ENCODE peak calls at places on chromosome 22, in nine cellular contexts. T is stomach, P is transverse colon, G is sigmoid colon, X is GM12878, K is A549, R is SK-N-SH, A is K562, N is H1. E is an unnamed sample.
A peak's percentile ranks its signal among the peaks of the same experiment; 100 is the strongest.

GRCh38 chr22:49724030-49724892 is 103.4 kb downstream of the BRD1 start:
- DNase-seq in G (no peak), N (peak; percentile 70), T (no peak), P (no peak), X (no peak), K (no peak), A (no peak), R (peak; percentile 21), E (no peak)

GRCh38 chr22:28064941-28065340 is 145.9 kb upstream of the PITPNB start:
- DNase-seq in N (no peak), K (no peak), A (no peak), P (no peak), X (no peak), T (no peak), G (no peak), R (no peak), E (no peak)

GRCh38 chr22:27952091-27952490 is 33.0 kb upstream of the PITPNB start:
- DNase-seq in K (no peak), P (no peak), T (no peak), A (no peak), N (no peak), G (no peak), R (no peak), X (no peak), E (peak; percentile 14)

GRCh38 chr22:24186352-24186740 is 5.1 kb downstream of the SUSD2 start:
- DNase-seq in N (no peak), X (no peak), K (no peak), R (peak; percentile 24), A (no peak), T (no peak), G (peak; percentile 55), P (no peak), E (no peak)

GRCh38 chr22:19003518-19003917 is 67.4 kb upstream of the PRODH start:
- DNase-seq in K (no peak), X (no peak), T (no peak), P (no peak), A (no peak), G (no peak), R (no peak), N (no peak), E (no peak)

GRCh38 chr22:35781898-35782297 is 64.2 kb downstream of the APOL5 start:
- DNase-seq in X (no peak), A (no peak), G (no peak), T (no peak), R (no peak), N (no peak), P (no peak), K (no peak), E (no peak)

GRCh38 chr22:33542153-33542552 is 378.1 kb downstream of the LARGE1 start:
- DNase-seq in T (no peak), N (no peak), X (no peak), R (no peak), P (no peak), G (no peak), K (no peak), A (no peak), E (no peak)

GRCh38 chr22:26983311-26983710 is 325.9 kb downstream of the MIAT start:
- DNase-seq in K (no peak), T (no peak), A (no peak), R (no peak), X (no peak), N (no peak), G (no peak), P (no peak), E (no peak)

DNA sequence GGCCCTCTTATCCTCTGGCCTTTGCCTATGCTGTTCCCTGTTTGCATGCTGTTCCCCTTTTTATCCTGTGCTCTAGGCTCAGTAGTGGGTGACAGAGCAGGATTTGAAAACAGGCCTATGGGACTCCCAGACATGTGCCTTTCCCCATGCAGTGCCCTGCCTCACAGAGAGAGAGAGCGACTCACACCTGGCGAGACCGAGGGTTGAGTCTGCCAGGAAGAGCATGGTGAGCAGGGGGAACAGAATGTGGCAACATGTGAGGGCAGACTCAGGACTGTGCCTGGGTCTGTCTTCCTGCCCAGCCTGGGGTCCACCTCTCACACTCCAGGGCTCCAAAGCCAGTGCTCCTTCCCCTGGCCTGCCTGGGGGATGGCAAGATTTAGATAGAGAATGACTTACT is 75.0 kb downstream of the NFAM1 start:
- DNase-seq in G (no peak), K (no peak), X (no peak), N (no peak), A (no peak), R (no peak), P (no peak), T (no peak), E (no peak)
- H3K27ac ChIP-seq in G (no peak overlapping the region), K (no peak overlapping the region), X (no peak overlapping the region), N (no peak overlapping the region), A (no peak overlapping the region), R (no peak overlapping the region), P (no peak overlapping the region), T (no peak overlapping the region), E (no peak overlapping the region)

DNA sequence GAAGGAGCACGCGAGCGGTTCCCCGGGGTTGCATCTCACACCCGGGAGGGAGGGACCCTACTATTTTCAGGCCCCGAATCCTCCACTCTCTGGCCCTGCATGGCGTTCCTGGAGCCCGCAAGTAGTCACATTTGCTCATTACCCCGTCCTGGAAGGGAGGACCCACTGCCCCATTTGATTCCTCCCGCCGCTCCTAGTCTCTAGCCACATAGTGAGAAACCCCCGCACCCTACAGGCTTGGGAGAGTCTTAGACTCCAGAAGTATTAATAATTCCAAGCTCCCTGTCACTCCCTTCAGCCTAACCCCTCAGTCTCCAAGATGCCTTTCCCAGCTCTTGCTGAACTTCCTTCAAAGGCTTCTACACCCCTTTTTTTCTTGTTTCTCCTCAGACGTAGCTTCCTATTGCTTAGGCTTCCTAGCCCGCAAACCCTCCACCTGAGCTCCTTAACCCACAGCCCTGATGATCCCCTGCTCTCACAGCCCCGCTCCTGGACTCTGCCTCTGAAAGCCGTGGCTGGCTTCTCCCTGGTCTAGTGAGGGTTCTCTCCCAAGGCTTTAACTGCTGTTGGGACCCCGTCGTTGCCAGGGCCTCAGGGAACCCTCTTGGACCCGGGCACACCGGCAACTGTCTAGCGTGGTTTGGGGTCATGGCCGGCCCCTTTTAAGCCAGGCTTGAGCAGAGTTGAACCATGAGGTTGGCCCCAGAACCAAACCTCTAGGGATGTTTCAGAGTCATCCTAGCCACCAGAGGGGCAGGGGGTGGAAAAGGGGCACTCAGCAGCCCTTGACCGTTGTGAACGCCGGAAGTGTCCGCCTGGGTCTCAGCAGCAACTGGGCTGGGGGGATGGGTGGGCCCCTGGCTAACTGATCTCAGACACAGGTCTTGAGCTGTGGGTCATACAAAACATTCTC is 862 bp downstream of the GGA1 start:
- DNase-seq in A (peak; percentile 67), N (no peak), T (no peak), R (peak; percentile 71), K (no peak), X (no peak), P (no peak), G (no peak), E (peak; percentile 22)
- H3K4me3 ChIP-seq in A (peak overlapping the region; percentile 95), N (peak overlapping the region; percentile 87), T (peak overlapping the region; percentile 94), R (peak overlapping the region; percentile 86), K (peak overlapping the region; percentile 76), X (peak overlapping the region; percentile 97), P (peak overlapping the region; percentile 94), G (peak overlapping the region; percentile 90), E (peak overlapping the region; percentile 71)

GRCh38 chr22:20430641-20431519 is 6.7 kb downstream of the SCARF2 start:
- DNase-seq in R (peak; percentile 57), A (peak; percentile 67), G (peak; percentile 80), N (peak; percentile 74), X (no peak), K (peak; percentile 65), T (peak; percentile 64), P (peak; percentile 57), E (no peak)
- TF ChIP-seq EP300 in R (no peak), A (no peak), G (no peak), N (no peak), X (no peak), K (no peak), T (no peak), P (no peak), E (no peak)

GRCh38 chr22:39362271-39362670 is 12.5 kb downstream of the SYNGR1 start:
- DNase-seq in G (no peak), A (peak; percentile 27), P (no peak), K (no peak), N (no peak), T (no peak), X (no peak), R (no peak), E (no peak)
- H3K27ac ChIP-seq in G (no peak overlapping the region), A (no peak overlapping the region), P (no peak overlapping the region), K (no peak overlapping the region), N (peak overlapping the region; percentile 12), T (no peak overlapping the region), X (no peak overlapping the region), R (no peak overlapping the region), E (peak overlapping the region; percentile 82)